ENCODE peak calls at places on chromosomes 6 and 20, in nine cellular contexts. One of them, this sample, is unnamed.
A peak's percentile ranks its signal among the peaks of the same experiment; 100 is the strongest.

GRCh38 chr6:41735427-41736206 is at the start of gene TFEB:
- DNase-seq in aorta: peak; percentile 97
- DNase-seq in GM04504: peak; percentile 71
- DNase-seq in GM03348: peak; percentile 98
- DNase-seq in NCI-H748 treated with DMSO at 0.1 percent for 48 hours: peak; percentile 90
- DNase-seq in CD4-positive, alpha-beta memory T cell: peak; percentile 93
- DNase-seq in endothelial cell: peak; percentile 96
- DNase-seq in NCI-H226: peak; percentile 83
- DNase-seq in BJ: peak; percentile 36
- DNase-seq in this sample: peak; percentile 96

GRCh38 chr6:12804967-12805645 is 88.5 kb downstream of the PHACTR1 start:
- DNase-seq in aorta: no peak
- DNase-seq in GM04504: no peak
- DNase-seq in GM03348: peak; percentile 12
- DNase-seq in NCI-H748 treated with DMSO at 0.1 percent for 48 hours: no peak
- DNase-seq in CD4-positive, alpha-beta memory T cell: no peak
- DNase-seq in endothelial cell: no peak
- DNase-seq in NCI-H226: no peak
- DNase-seq in BJ: no peak
- DNase-seq in this sample: no peak

GRCh38 chr6:131840441-131840840 is 32.6 kb downstream of the ENPP1 start:
- DNase-seq in aorta: no peak
- DNase-seq in GM04504: no peak
- DNase-seq in GM03348: no peak
- DNase-seq in NCI-H748 treated with DMSO at 0.1 percent for 48 hours: no peak
- DNase-seq in CD4-positive, alpha-beta memory T cell: no peak
- DNase-seq in endothelial cell: no peak
- DNase-seq in NCI-H226: no peak
- DNase-seq in BJ: no peak
- DNase-seq in this sample: no peak

GRCh38 chr20:8082999-8083398 is 49.1 kb upstream of the PLCB1 start:
- DNase-seq in aorta: no peak
- DNase-seq in GM04504: peak; percentile 43
- DNase-seq in GM03348: peak; percentile 56
- DNase-seq in NCI-H748 treated with DMSO at 0.1 percent for 48 hours: no peak
- DNase-seq in CD4-positive, alpha-beta memory T cell: no peak
- DNase-seq in endothelial cell: no peak
- DNase-seq in NCI-H226: peak; percentile 55
- DNase-seq in BJ: peak; percentile 35
- DNase-seq in this sample: no peak

GRCh38 chr6:17505062-17505476 is 95.0 kb upstream of the FAM8A1 start:
- DNase-seq in aorta: no peak
- DNase-seq in GM04504: no peak
- DNase-seq in GM03348: peak; percentile 24
- DNase-seq in NCI-H748 treated with DMSO at 0.1 percent for 48 hours: no peak
- DNase-seq in CD4-positive, alpha-beta memory T cell: no peak
- DNase-seq in endothelial cell: no peak
- DNase-seq in NCI-H226: peak; percentile 11
- DNase-seq in BJ: no peak
- DNase-seq in this sample: no peak

GRCh38 chr6:169263836-169264608 is 10.4 kb upstream of the THBS2 start:
- DNase-seq in aorta: no peak
- DNase-seq in GM04504: no peak
- DNase-seq in GM03348: peak; percentile 43
- DNase-seq in NCI-H748 treated with DMSO at 0.1 percent for 48 hours: no peak
- DNase-seq in CD4-positive, alpha-beta memory T cell: no peak
- DNase-seq in endothelial cell: no peak
- DNase-seq in NCI-H226: peak; percentile 65
- DNase-seq in BJ: no peak
- DNase-seq in this sample: no peak

GRCh38 chr6:50602191-50602810 is 111.0 kb upstream of the TFAP2D start:
- DNase-seq in aorta: no peak
- DNase-seq in GM04504: peak; percentile 6
- DNase-seq in GM03348: peak; percentile 20
- DNase-seq in NCI-H748 treated with DMSO at 0.1 percent for 48 hours: peak; percentile 11
- DNase-seq in CD4-positive, alpha-beta memory T cell: no peak
- DNase-seq in endothelial cell: peak; percentile 30
- DNase-seq in NCI-H226: peak; percentile 2
- DNase-seq in BJ: no peak
- DNase-seq in this sample: no peak

GRCh38 chr20:21352703-21353102 is 44.6 kb downstream of the NKX2-4 start:
- DNase-seq in aorta: no peak
- DNase-seq in GM04504: no peak
- DNase-seq in GM03348: peak; percentile 17
- DNase-seq in NCI-H748 treated with DMSO at 0.1 percent for 48 hours: no peak
- DNase-seq in CD4-positive, alpha-beta memory T cell: no peak
- DNase-seq in endothelial cell: no peak
- DNase-seq in NCI-H226: peak; percentile 86
- DNase-seq in BJ: no peak
- DNase-seq in this sample: no peak

GRCh38 chr6:58113960-58114359 is 796.5 kb downstream of the PRIM2 start:
- DNase-seq in aorta: no peak
- DNase-seq in GM04504: no peak
- DNase-seq in GM03348: no peak
- DNase-seq in NCI-H748 treated with DMSO at 0.1 percent for 48 hours: peak; percentile 36
- DNase-seq in CD4-positive, alpha-beta memory T cell: no peak
- DNase-seq in endothelial cell: no peak
- DNase-seq in NCI-H226: no peak
- DNase-seq in BJ: no peak
- DNase-seq in this sample: no peak

GRCh38 chr6:72458521-72458920 is 163.3 kb upstream of the KCNQ5 start:
- DNase-seq in aorta: no peak
- DNase-seq in GM04504: no peak
- DNase-seq in GM03348: no peak
- DNase-seq in NCI-H748 treated with DMSO at 0.1 percent for 48 hours: no peak
- DNase-seq in CD4-positive, alpha-beta memory T cell: no peak
- DNase-seq in endothelial cell: no peak
- DNase-seq in NCI-H226: no peak
- DNase-seq in BJ: no peak
- DNase-seq in this sample: no peak

GRCh38 chr6:130882370-130882769 is 55.2 kb downstream of the SMLR1 start:
- DNase-seq in aorta: no peak
- DNase-seq in GM04504: no peak
- DNase-seq in GM03348: no peak
- DNase-seq in NCI-H748 treated with DMSO at 0.1 percent for 48 hours: no peak
- DNase-seq in CD4-positive, alpha-beta memory T cell: no peak
- DNase-seq in endothelial cell: no peak
- DNase-seq in NCI-H226: no peak
- DNase-seq in BJ: no peak
- DNase-seq in this sample: no peak

GRCh38 chr6:105192707-105193465 is 13.1 kb upstream of the POPDC3 start:
- DNase-seq in aorta: no peak
- DNase-seq in GM04504: peak; percentile 71
- DNase-seq in GM03348: peak; percentile 68
- DNase-seq in NCI-H748 treated with DMSO at 0.1 percent for 48 hours: no peak
- DNase-seq in CD4-positive, alpha-beta memory T cell: no peak
- DNase-seq in endothelial cell: no peak
- DNase-seq in NCI-H226: peak; percentile 49
- DNase-seq in BJ: no peak
- DNase-seq in this sample: no peak

GRCh38 chr6:166484863-166485262 is 101.6 kb downstream of the RAMACL start:
- DNase-seq in aorta: peak; percentile 12
- DNase-seq in GM04504: no peak
- DNase-seq in GM03348: no peak
- DNase-seq in NCI-H748 treated with DMSO at 0.1 percent for 48 hours: no peak
- DNase-seq in CD4-positive, alpha-beta memory T cell: no peak
- DNase-seq in endothelial cell: no peak
- DNase-seq in NCI-H226: no peak
- DNase-seq in BJ: no peak
- DNase-seq in this sample: no peak

GRCh38 chr6:36147294-36147693 is 17.0 kb downstream of the MAPK13 start:
- DNase-seq in aorta: no peak
- DNase-seq in GM04504: no peak
- DNase-seq in GM03348: no peak
- DNase-seq in NCI-H748 treated with DMSO at 0.1 percent for 48 hours: no peak
- DNase-seq in CD4-positive, alpha-beta memory T cell: no peak
- DNase-seq in endothelial cell: no peak
- DNase-seq in NCI-H226: no peak
- DNase-seq in BJ: no peak
- DNase-seq in this sample: no peak

GRCh38 chr6:17917837-17918763 is 69.3 kb downstream of the KIF13A start:
- DNase-seq in aorta: no peak
- DNase-seq in GM04504: no peak
- DNase-seq in GM03348: no peak
- DNase-seq in NCI-H748 treated with DMSO at 0.1 percent for 48 hours: no peak
- DNase-seq in CD4-positive, alpha-beta memory T cell: no peak
- DNase-seq in endothelial cell: no peak
- DNase-seq in NCI-H226: no peak
- DNase-seq in BJ: no peak
- DNase-seq in this sample: no peak

GRCh38 chr20:3612795-3613560 is 50.2 kb downstream of the GFRA4 start:
- DNase-seq in aorta: no peak
- DNase-seq in GM04504: no peak
- DNase-seq in GM03348: peak; percentile 31
- DNase-seq in NCI-H748 treated with DMSO at 0.1 percent for 48 hours: no peak
- DNase-seq in CD4-positive, alpha-beta memory T cell: no peak
- DNase-seq in endothelial cell: no peak
- DNase-seq in NCI-H226: no peak
- DNase-seq in BJ: no peak
- DNase-seq in this sample: no peak

GRCh38 chr6:118344014-118344670 is 204.0 kb upstream of the PLN start:
- DNase-seq in aorta: no peak
- DNase-seq in GM04504: no peak
- DNase-seq in GM03348: no peak
- DNase-seq in NCI-H748 treated with DMSO at 0.1 percent for 48 hours: no peak
- DNase-seq in CD4-positive, alpha-beta memory T cell: no peak
- DNase-seq in endothelial cell: no peak
- DNase-seq in NCI-H226: no peak
- DNase-seq in BJ: no peak
- DNase-seq in this sample: no peak

GRCh38 chr6:115753446-115753845 is 307.2 kb downstream of the FRK start:
- DNase-seq in aorta: no peak
- DNase-seq in GM04504: no peak
- DNase-seq in GM03348: no peak
- DNase-seq in NCI-H748 treated with DMSO at 0.1 percent for 48 hours: no peak
- DNase-seq in CD4-positive, alpha-beta memory T cell: no peak
- DNase-seq in endothelial cell: no peak
- DNase-seq in NCI-H226: peak; percentile 37
- DNase-seq in BJ: peak; percentile 11
- DNase-seq in this sample: no peak

GRCh38 chr6:34945317-34945716 is 56.3 kb downstream of the ANKS1A start:
- DNase-seq in aorta: no peak
- DNase-seq in GM04504: no peak
- DNase-seq in GM03348: no peak
- DNase-seq in NCI-H748 treated with DMSO at 0.1 percent for 48 hours: no peak
- DNase-seq in CD4-positive, alpha-beta memory T cell: no peak
- DNase-seq in endothelial cell: no peak
- DNase-seq in NCI-H226: no peak
- DNase-seq in BJ: no peak
- DNase-seq in this sample: no peak

GRCh38 chr6:149499066-149499465 is 14.3 kb upstream of the ZC3H12D start:
- DNase-seq in aorta: no peak
- DNase-seq in GM04504: peak; percentile 39
- DNase-seq in GM03348: no peak
- DNase-seq in NCI-H748 treated with DMSO at 0.1 percent for 48 hours: no peak
- DNase-seq in CD4-positive, alpha-beta memory T cell: no peak
- DNase-seq in endothelial cell: no peak
- DNase-seq in NCI-H226: peak; percentile 63
- DNase-seq in BJ: peak; percentile 8
- DNase-seq in this sample: no peak

GRCh38 chr6:140427842-140428241 is 1053.4 kb upstream of the CITED2 start:
- DNase-seq in aorta: no peak
- DNase-seq in GM04504: no peak
- DNase-seq in GM03348: no peak
- DNase-seq in NCI-H748 treated with DMSO at 0.1 percent for 48 hours: no peak
- DNase-seq in CD4-positive, alpha-beta memory T cell: no peak
- DNase-seq in endothelial cell: no peak
- DNase-seq in NCI-H226: no peak
- DNase-seq in BJ: no peak
- DNase-seq in this sample: no peak

GRCh38 chr20:62605996-62606395 is 36.3 kb upstream of the SLCO4A1 start:
- DNase-seq in aorta: no peak
- DNase-seq in GM04504: no peak
- DNase-seq in GM03348: no peak
- DNase-seq in NCI-H748 treated with DMSO at 0.1 percent for 48 hours: no peak
- DNase-seq in CD4-positive, alpha-beta memory T cell: no peak
- DNase-seq in endothelial cell: no peak
- DNase-seq in NCI-H226: no peak
- DNase-seq in BJ: no peak
- DNase-seq in this sample: no peak

GRCh38 chr6:43798688-43799444 is 28.9 kb downstream of the VEGFA start:
- DNase-seq in aorta: peak; percentile 71
- DNase-seq in GM04504: peak; percentile 56
- DNase-seq in GM03348: peak; percentile 67
- DNase-seq in NCI-H748 treated with DMSO at 0.1 percent for 48 hours: no peak
- DNase-seq in CD4-positive, alpha-beta memory T cell: no peak
- DNase-seq in endothelial cell: no peak
- DNase-seq in NCI-H226: peak; percentile 33
- DNase-seq in BJ: peak; percentile 44
- DNase-seq in this sample: no peak

GRCh38 chr6:41097467-41098090 is 24.8 kb downstream of the NFYA start:
- DNase-seq in aorta: no peak
- DNase-seq in GM04504: no peak
- DNase-seq in GM03348: no peak
- DNase-seq in NCI-H748 treated with DMSO at 0.1 percent for 48 hours: no peak
- DNase-seq in CD4-positive, alpha-beta memory T cell: no peak
- DNase-seq in endothelial cell: no peak
- DNase-seq in NCI-H226: no peak
- DNase-seq in BJ: peak; percentile 43
- DNase-seq in this sample: no peak

GRCh38 chr6:35931120-35931561 is 10.2 kb upstream of the SRPK1 start:
- DNase-seq in aorta: no peak
- DNase-seq in GM04504: no peak
- DNase-seq in GM03348: no peak
- DNase-seq in NCI-H748 treated with DMSO at 0.1 percent for 48 hours: no peak
- DNase-seq in CD4-positive, alpha-beta memory T cell: no peak
- DNase-seq in endothelial cell: no peak
- DNase-seq in NCI-H226: no peak
- DNase-seq in BJ: no peak
- DNase-seq in this sample: peak; percentile 33

GRCh38 chr6:167214216-167214615 is 56.4 kb upstream of the GPR31 start:
- DNase-seq in aorta: no peak
- DNase-seq in GM04504: no peak
- DNase-seq in GM03348: no peak
- DNase-seq in NCI-H748 treated with DMSO at 0.1 percent for 48 hours: no peak
- DNase-seq in CD4-positive, alpha-beta memory T cell: no peak
- DNase-seq in endothelial cell: no peak
- DNase-seq in NCI-H226: no peak
- DNase-seq in BJ: no peak
- DNase-seq in this sample: no peak

GRCh38 chr6:144119376-144119775 is 24.0 kb upstream of the SF3B5 start:
- DNase-seq in aorta: no peak
- DNase-seq in GM04504: no peak
- DNase-seq in GM03348: no peak
- DNase-seq in NCI-H748 treated with DMSO at 0.1 percent for 48 hours: no peak
- DNase-seq in CD4-positive, alpha-beta memory T cell: no peak
- DNase-seq in endothelial cell: no peak
- DNase-seq in NCI-H226: no peak
- DNase-seq in BJ: no peak
- DNase-seq in this sample: no peak

GRCh38 chr6:123808556-123808955 is 4.9 kb downstream of the NKAIN2 start:
- DNase-seq in aorta: no peak
- DNase-seq in GM04504: no peak
- DNase-seq in GM03348: no peak
- DNase-seq in NCI-H748 treated with DMSO at 0.1 percent for 48 hours: peak; percentile 61
- DNase-seq in CD4-positive, alpha-beta memory T cell: no peak
- DNase-seq in endothelial cell: no peak
- DNase-seq in NCI-H226: peak; percentile 17
- DNase-seq in BJ: no peak
- DNase-seq in this sample: no peak

GRCh38 chr6:56851541-56852248 is 103.2 kb upstream of the BEND6 start:
- DNase-seq in aorta: no peak
- DNase-seq in GM04504: peak; percentile 69
- DNase-seq in GM03348: peak; percentile 75
- DNase-seq in NCI-H748 treated with DMSO at 0.1 percent for 48 hours: peak; percentile 43
- DNase-seq in CD4-positive, alpha-beta memory T cell: peak; percentile 14
- DNase-seq in endothelial cell: peak; percentile 67
- DNase-seq in NCI-H226: peak; percentile 39
- DNase-seq in BJ: peak; percentile 51
- DNase-seq in this sample: peak; percentile 26

GRCh38 chr20:2900845-2901592 is 27.7 kb downstream of the PTPRA start:
- DNase-seq in aorta: no peak
- DNase-seq in GM04504: no peak
- DNase-seq in GM03348: no peak
- DNase-seq in NCI-H748 treated with DMSO at 0.1 percent for 48 hours: no peak
- DNase-seq in CD4-positive, alpha-beta memory T cell: no peak
- DNase-seq in endothelial cell: no peak
- DNase-seq in NCI-H226: no peak
- DNase-seq in BJ: no peak
- DNase-seq in this sample: no peak

GRCh38 chr6:131963063-131963462 is 11.9 kb upstream of the CCN2 start:
- DNase-seq in aorta: no peak
- DNase-seq in GM04504: no peak
- DNase-seq in GM03348: no peak
- DNase-seq in NCI-H748 treated with DMSO at 0.1 percent for 48 hours: no peak
- DNase-seq in CD4-positive, alpha-beta memory T cell: no peak
- DNase-seq in endothelial cell: no peak
- DNase-seq in NCI-H226: no peak
- DNase-seq in BJ: no peak
- DNase-seq in this sample: no peak

This sample was measured in glutamatergic neuron.